ENCODE peak calls at places on chromosomes 3 and 15, in five cellular contexts. One of them, this sample, is unnamed.

GRCh38 chr3:19901918-19902317 is 32.1 kb downstream of the EFHB start:
- DNase-seq in hepatic stellate cell: no peak
- DNase-seq in cardiac muscle cell: peak
- DNase-seq in NCI-H1092: no peak
- DNase-seq in sciatic nerve: no peak
- DNase-seq in this sample: no peak

GRCh38 chr3:128322030-128323022 is 144.4 kb downstream of the DNAJB8 start:
- DNase-seq in cardiac muscle cell: peak
- DNase-seq in NCI-H1092: no peak
- DNase-seq in sciatic nerve: peak
- DNase-seq in hepatic stellate cell: peak
- DNase-seq in this sample: peak

GRCh38 chr3:186902154-186902553 is 28.2 kb upstream of the ST6GAL1 start:
- DNase-seq in cardiac muscle cell: no peak
- DNase-seq in hepatic stellate cell: no peak
- DNase-seq in NCI-H1092: no peak
- DNase-seq in sciatic nerve: no peak
- DNase-seq in this sample: no peak

GRCh38 chr3:49359623-49360022 is 1.5 kb upstream of the GPX1 start:
- DNase-seq in hepatic stellate cell: no peak
- DNase-seq in NCI-H1092: no peak
- DNase-seq in cardiac muscle cell: no peak
- DNase-seq in sciatic nerve: no peak
- DNase-seq in this sample: no peak

GRCh38 chr3:49625971-49626640 is 48.0 kb upstream of the APEH start:
- DNase-seq in hepatic stellate cell: no peak
- DNase-seq in cardiac muscle cell: peak
- DNase-seq in sciatic nerve: no peak
- DNase-seq in NCI-H1092: no peak
- DNase-seq in this sample: no peak

GRCh38 chr3:178845446-178846118 is 226.0 kb downstream of the ZMAT3 start:
- DNase-seq in hepatic stellate cell: peak
- DNase-seq in sciatic nerve: no peak
- DNase-seq in NCI-H1092: no peak
- DNase-seq in cardiac muscle cell: no peak
- DNase-seq in this sample: no peak

GRCh38 chr3:167750273-167750971 is 14.9 kb downstream of the SERPINI1 start:
- DNase-seq in NCI-H1092: no peak
- DNase-seq in cardiac muscle cell: no peak
- DNase-seq in sciatic nerve: no peak
- DNase-seq in hepatic stellate cell: no peak
- DNase-seq in this sample: no peak

GRCh38 chr3:52181543-52181942 is 16.4 kb upstream of the ALAS1 start:
- DNase-seq in hepatic stellate cell: no peak
- DNase-seq in sciatic nerve: no peak
- DNase-seq in cardiac muscle cell: peak
- DNase-seq in NCI-H1092: no peak
- DNase-seq in this sample: peak

GRCh38 chr15:58010983-58011382 is 54.5 kb downstream of the ALDH1A2 start:
- DNase-seq in cardiac muscle cell: no peak
- DNase-seq in sciatic nerve: no peak
- DNase-seq in hepatic stellate cell: no peak
- DNase-seq in NCI-H1092: peak
- DNase-seq in this sample: no peak

GRCh38 chr3:157543491-157544035 is 40.3 kb upstream of the VEPH1 start:
- DNase-seq in NCI-H1092: no peak
- DNase-seq in hepatic stellate cell: no peak
- DNase-seq in sciatic nerve: no peak
- DNase-seq in cardiac muscle cell: peak
- DNase-seq in this sample: no peak

GRCh38 chr15:55475842-55476241 is 32.2 kb downstream of the DNAAF4 start:
- DNase-seq in hepatic stellate cell: no peak
- DNase-seq in sciatic nerve: no peak
- DNase-seq in NCI-H1092: no peak
- DNase-seq in cardiac muscle cell: no peak
- DNase-seq in this sample: no peak

GRCh38 chr15:83747050-83747717 is 93.3 kb downstream of the ADAMTSL3 start:
- DNase-seq in cardiac muscle cell: peak
- DNase-seq in hepatic stellate cell: peak
- DNase-seq in sciatic nerve: no peak
- DNase-seq in NCI-H1092: no peak
- DNase-seq in this sample: peak

GRCh38 chr15:96657096-96657495 is 326.6 kb downstream of the NR2F2 start:
- DNase-seq in NCI-H1092: no peak
- DNase-seq in sciatic nerve: no peak
- DNase-seq in cardiac muscle cell: no peak
- DNase-seq in hepatic stellate cell: no peak
- DNase-seq in this sample: peak

GRCh38 chr15:58291848-58292247 is 139.9 kb upstream of the LIPC start:
- DNase-seq in NCI-H1092: no peak
- DNase-seq in hepatic stellate cell: no peak
- DNase-seq in sciatic nerve: no peak
- DNase-seq in cardiac muscle cell: no peak
- DNase-seq in this sample: no peak

GRCh38 chr15:38263996-38264395 is 11.4 kb downstream of the SPRED1 start:
- DNase-seq in cardiac muscle cell: no peak
- DNase-seq in NCI-H1092: no peak
- DNase-seq in hepatic stellate cell: no peak
- DNase-seq in sciatic nerve: no peak
- DNase-seq in this sample: no peak

GRCh38 chr3:41330465-41330864 is 131.2 kb downstream of the CTNNB1 start:
- DNase-seq in NCI-H1092: no peak
- DNase-seq in sciatic nerve: no peak
- DNase-seq in hepatic stellate cell: peak
- DNase-seq in cardiac muscle cell: peak
- DNase-seq in this sample: no peak

GRCh38 chr3:55534876-55535275 is 47.8 kb upstream of the WNT5A start:
- DNase-seq in hepatic stellate cell: no peak
- DNase-seq in cardiac muscle cell: no peak
- DNase-seq in sciatic nerve: no peak
- DNase-seq in NCI-H1092: no peak
- DNase-seq in this sample: no peak

GRCh38 chr3:19272296-19272695 is 124.0 kb downstream of the KCNH8 start:
- DNase-seq in sciatic nerve: no peak
- DNase-seq in NCI-H1092: no peak
- DNase-seq in cardiac muscle cell: no peak
- DNase-seq in hepatic stellate cell: no peak
- DNase-seq in this sample: no peak

GRCh38 chr15:79086814-79087213 is 3.8 kb downstream of the RASGRF1 start:
- DNase-seq in cardiac muscle cell: no peak
- DNase-seq in sciatic nerve: peak
- DNase-seq in hepatic stellate cell: no peak
- DNase-seq in NCI-H1092: no peak
- DNase-seq in this sample: no peak

GRCh38 chr3:13879946-13880810 is at the start of gene WNT7A:
- DNase-seq in hepatic stellate cell: peak
- DNase-seq in sciatic nerve: peak
- DNase-seq in NCI-H1092: no peak
- DNase-seq in cardiac muscle cell: peak
- DNase-seq in this sample: peak